ENCODE peak calls at places on chromosome 19, in four cellular contexts. One of them, this sample, is unnamed.

GRCh38 chr19:18636969-18637629 is at the start of gene KLHL26:
- DNase-seq in heart right ventricle: no peak
- DNase-seq in GM12865: no peak
- DNase-seq in GM23248: no peak
- DNase-seq in this sample: no peak

GRCh38 chr19:29843180-29844051 is 31.6 kb downstream of the CCNE1 start:
- DNase-seq in heart right ventricle: peak
- DNase-seq in GM12865: no peak
- DNase-seq in GM23248: peak
- DNase-seq in this sample: no peak

GRCh38 chr19:2887391-2887914 is 13.3 kb upstream of the ZNF57 start:
- DNase-seq in heart right ventricle: no peak
- DNase-seq in GM12865: peak
- DNase-seq in GM23248: peak
- DNase-seq in this sample: no peak

GRCh38 chr19:31450696-31451095 is 101.5 kb upstream of the TSHZ3 start:
- DNase-seq in heart right ventricle: no peak
- DNase-seq in GM12865: no peak
- DNase-seq in GM23248: no peak
- DNase-seq in this sample: no peak

GRCh38 chr19:34402074-34402600 is 2.1 kb upstream of the PDCD2L start:
- DNase-seq in heart right ventricle: no peak
- DNase-seq in GM12865: no peak
- DNase-seq in GM23248: no peak
- DNase-seq in this sample: no peak

GRCh38 chr19:57282011-57282636 is 1.8 kb downstream of the ZNF460 start:
- DNase-seq in heart right ventricle: no peak
- DNase-seq in GM12865: peak
- DNase-seq in GM23248: no peak
- DNase-seq in this sample: no peak

GRCh38 chr19:14383898-14384669 is 2.8 kb downstream of the ADGRE5 start:
- DNase-seq in heart right ventricle: no peak
- DNase-seq in GM12865: peak
- DNase-seq in GM23248: peak
- DNase-seq in this sample: no peak

GRCh38 chr19:31448221-31448657 is 99.0 kb upstream of the TSHZ3 start:
- DNase-seq in heart right ventricle: peak
- DNase-seq in GM12865: no peak
- DNase-seq in GM23248: peak
- DNase-seq in this sample: peak

GRCh38 chr19:18857223-18857622 is 25.5 kb downstream of the UPF1 start:
- DNase-seq in heart right ventricle: no peak
- DNase-seq in GM12865: no peak
- DNase-seq in GM23248: no peak
- DNase-seq in this sample: no peak

GRCh38 chr19:535017-535835 is 3.7 kb downstream of the CDC34 start:
- DNase-seq in heart right ventricle: no peak
- DNase-seq in GM12865: no peak
- DNase-seq in GM23248: peak
- DNase-seq in this sample: no peak

GRCh38 chr19:35030257-35031071 is at the start of gene SCN1B:
- DNase-seq in heart right ventricle: peak
- DNase-seq in GM12865: peak
- DNase-seq in GM23248: peak
- DNase-seq in this sample: no peak

GRCh38 chr19:7333198-7334118 is 15.3 kb upstream of the ARHGEF18 start:
- DNase-seq in heart right ventricle: peak
- DNase-seq in GM12865: peak
- DNase-seq in GM23248: no peak
- DNase-seq in this sample: no peak

GRCh38 chr19:16969127-16969526 is 57.5 kb downstream of the CPAMD8 start:
- DNase-seq in heart right ventricle: no peak
- DNase-seq in GM12865: peak
- DNase-seq in GM23248: peak
- DNase-seq in this sample: no peak

GRCh38 chr19:16447015-16447384 is 24.8 kb downstream of the EPS15L1 start:
- DNase-seq in heart right ventricle: peak
- DNase-seq in GM12865: peak
- DNase-seq in GM23248: peak
- DNase-seq in this sample: peak

GRCh38 chr19:55460670-55461258 is 678 bp downstream of the ISOC2 start:
- DNase-seq in heart right ventricle: peak
- DNase-seq in GM12865: peak
- DNase-seq in GM23248: peak
- DNase-seq in this sample: no peak

GRCh38 chr19:41431426-41432386 is 4.5 kb upstream of the B3GNT8 start:
- DNase-seq in heart right ventricle: peak
- DNase-seq in GM12865: peak
- DNase-seq in GM23248: peak
- DNase-seq in this sample: no peak

GRCh38 chr19:14826006-14826405 is 9.0 kb downstream of the OR7A5 start:
- DNase-seq in heart right ventricle: no peak
- DNase-seq in GM12865: no peak
- DNase-seq in GM23248: no peak
- DNase-seq in this sample: no peak

DNA sequence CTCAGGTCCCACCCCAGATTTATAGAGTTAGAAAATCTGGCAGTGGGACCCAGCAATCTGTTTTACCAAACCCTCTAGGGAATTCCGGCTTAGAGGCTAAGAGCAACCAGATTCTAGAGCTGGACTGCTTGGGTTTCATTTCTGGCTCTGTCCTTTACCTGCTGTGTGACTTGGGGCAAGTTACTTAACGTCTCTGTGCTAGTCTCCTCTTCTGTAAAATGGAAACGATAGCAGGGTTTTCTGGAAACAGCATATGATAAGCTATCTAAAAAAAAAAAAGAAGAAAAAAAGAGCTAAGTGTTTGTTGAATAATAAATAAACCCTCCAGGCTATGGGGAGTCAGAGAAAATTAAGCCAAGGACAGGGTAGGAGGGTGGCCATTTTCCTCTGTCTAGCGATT is 11.6 kb upstream of the CACNG7 start:
- DNase-seq in heart right ventricle: no peak
- DNase-seq in GM12865: no peak
- DNase-seq in GM23248: no peak
- DNase-seq in this sample: no peak
- H3K4me3 ChIP-seq in heart right ventricle: no peak
- H3K4me3 ChIP-seq in GM12865: no peak
- H3K4me3 ChIP-seq in GM23248: no peak
- H3K4me3 ChIP-seq in this sample: no peak

GRCh38 chr19:51125421-51126075 is 842 bp downstream of the SIGLEC9 start:
- DNase-seq in heart right ventricle: no peak
- DNase-seq in GM12865: no peak
- DNase-seq in GM23248: no peak
- DNase-seq in this sample: no peak
- H3K4me3 ChIP-seq in heart right ventricle: no peak
- H3K4me3 ChIP-seq in GM12865: no peak
- H3K4me3 ChIP-seq in GM23248: no peak
- H3K4me3 ChIP-seq in this sample: no peak

GRCh38 chr19:1858412-1859081 is 4.8 kb downstream of the KLF16 start:
- DNase-seq in heart right ventricle: no peak
- DNase-seq in GM12865: no peak
- DNase-seq in GM23248: no peak
- DNase-seq in this sample: no peak

GRCh38 chr19:1856345-1856697 is 7.1 kb downstream of the KLF16 start:
- DNase-seq in heart right ventricle: no peak
- DNase-seq in GM12865: no peak
- DNase-seq in GM23248: peak
- DNase-seq in this sample: no peak

GRCh38 chr19:1859319-1859718 is 4.1 kb downstream of the KLF16 start:
- DNase-seq in heart right ventricle: no peak
- DNase-seq in GM12865: no peak
- DNase-seq in GM23248: no peak
- DNase-seq in this sample: no peak

GRCh38 chr19:1856698-1857603 is 6.4 kb downstream of the KLF16 start:
- DNase-seq in heart right ventricle: peak
- DNase-seq in GM12865: peak
- DNase-seq in GM23248: peak
- DNase-seq in this sample: no peak

GRCh38 chr19:1857648-1858326 is 5.6 kb downstream of the KLF16 start:
- DNase-seq in heart right ventricle: no peak
- DNase-seq in GM12865: no peak
- DNase-seq in GM23248: no peak
- DNase-seq in this sample: no peak
- H3K4me3 ChIP-seq in heart right ventricle: peak
- H3K4me3 ChIP-seq in GM12865: peak
- H3K4me3 ChIP-seq in GM23248: peak
- H3K4me3 ChIP-seq in this sample: peak

DNA sequence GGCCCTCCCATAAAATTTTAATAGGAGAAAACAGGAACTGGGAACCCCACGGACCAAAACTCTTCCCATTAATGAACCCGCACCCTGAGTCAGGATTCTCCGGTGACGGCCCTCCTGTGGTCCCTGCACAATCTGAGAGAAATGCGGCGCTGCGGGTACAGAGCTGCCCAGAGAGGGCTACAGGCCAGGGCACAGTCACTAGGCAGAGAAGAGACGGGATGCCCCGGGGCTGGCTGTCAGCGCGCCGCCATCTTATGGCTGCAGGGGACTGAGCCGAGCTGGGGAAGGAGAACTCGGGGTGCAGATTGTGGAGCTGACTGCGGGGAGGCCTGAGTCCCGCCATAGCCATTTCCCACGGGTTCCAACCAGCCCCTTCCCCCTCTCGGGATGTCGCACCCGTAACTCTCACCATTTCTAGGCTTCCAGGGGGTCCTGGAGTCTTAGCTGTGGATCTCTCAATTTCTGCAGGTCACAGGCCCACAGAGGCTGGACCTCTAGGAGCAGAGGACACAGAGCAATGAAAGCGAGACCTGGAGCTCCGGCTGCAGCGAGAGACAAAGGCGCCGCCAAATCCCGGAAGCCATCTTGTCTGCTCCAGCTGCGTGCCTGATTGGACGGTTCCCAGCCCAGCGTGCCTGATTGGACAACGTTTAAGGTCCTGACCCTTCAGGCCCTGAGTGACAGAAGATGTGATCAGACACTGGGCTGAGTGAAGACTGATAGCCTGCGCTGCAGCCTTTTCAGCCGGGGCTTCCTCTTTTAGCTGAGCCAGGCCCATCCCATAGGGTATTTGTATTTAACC is at the start of gene ZNF675:
- DNase-seq in heart right ventricle: peak
- DNase-seq in GM12865: peak
- DNase-seq in GM23248: peak
- DNase-seq in this sample: peak
- H3K4me3 ChIP-seq in heart right ventricle: peak
- H3K4me3 ChIP-seq in GM12865: peak
- H3K4me3 ChIP-seq in GM23248: peak
- H3K4me3 ChIP-seq in this sample: peak

GRCh38 chr19:4124638-4125037 is 716 bp upstream of the MAP2K2 start:
- DNase-seq in heart right ventricle: no peak
- DNase-seq in GM12865: no peak
- DNase-seq in GM23248: no peak
- DNase-seq in this sample: no peak
- H3K4me3 ChIP-seq in heart right ventricle: peak
- H3K4me3 ChIP-seq in GM12865: peak
- H3K4me3 ChIP-seq in GM23248: peak
- H3K4me3 ChIP-seq in this sample: no peak

GRCh38 chr19:11479470-11480080 is 1.3 kb downstream of the ELAVL3 start:
- DNase-seq in heart right ventricle: no peak
- DNase-seq in GM12865: no peak
- DNase-seq in GM23248: peak
- DNase-seq in this sample: no peak
- H3K4me3 ChIP-seq in heart right ventricle: peak
- H3K4me3 ChIP-seq in GM12865: no peak
- H3K4me3 ChIP-seq in GM23248: no peak
- H3K4me3 ChIP-seq in this sample: no peak

GRCh38 chr19:10818306-10819123 is 17.5 kb downstream of the TMED1 start:
- DNase-seq in heart right ventricle: no peak
- DNase-seq in GM12865: no peak
- DNase-seq in GM23248: peak
- DNase-seq in this sample: no peak

GRCh38 chr19:10817291-10818038 is 18.5 kb downstream of the TMED1 start:
- DNase-seq in heart right ventricle: peak
- DNase-seq in GM12865: no peak
- DNase-seq in GM23248: peak
- DNase-seq in this sample: no peak

GRCh38 chr19:10815969-10816635 is 19.9 kb downstream of the TMED1 start:
- DNase-seq in heart right ventricle: no peak
- DNase-seq in GM12865: no peak
- DNase-seq in GM23248: peak
- DNase-seq in this sample: no peak

GRCh38 chr19:10815007-10815531 is 20.9 kb downstream of the TMED1 start:
- DNase-seq in heart right ventricle: no peak
- DNase-seq in GM12865: no peak
- DNase-seq in GM23248: peak
- DNase-seq in this sample: no peak

DNA sequence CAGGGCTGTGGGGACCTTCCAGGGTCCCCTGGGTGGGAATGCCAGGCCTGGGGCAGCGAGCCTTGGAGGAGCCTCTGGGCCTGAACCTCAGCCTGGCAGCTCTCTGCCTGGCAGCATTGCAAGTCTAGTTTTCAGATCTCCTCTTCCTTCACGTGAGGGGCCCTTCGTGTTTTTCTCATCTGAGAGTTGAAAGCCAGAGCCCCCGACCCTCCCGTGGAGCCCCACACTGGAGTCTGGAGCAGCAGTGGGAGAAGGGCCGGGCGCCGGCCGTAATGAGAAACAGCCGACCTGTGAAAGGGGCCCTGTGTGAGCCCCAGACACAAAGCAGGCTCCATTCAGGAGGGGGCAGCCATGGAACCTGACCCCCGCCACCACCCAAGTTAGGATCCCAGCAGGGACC is 19.3 kb downstream of the TMED1 start:
- DNase-seq in heart right ventricle: no peak
- DNase-seq in GM12865: no peak
- DNase-seq in GM23248: no peak
- DNase-seq in this sample: no peak
- H3K4me3 ChIP-seq in heart right ventricle: peak
- H3K4me3 ChIP-seq in GM12865: no peak
- H3K4me3 ChIP-seq in GM23248: peak
- H3K4me3 ChIP-seq in this sample: no peak

GRCh38 chr19:4215807-4216206 is 13.5 kb upstream of the EBI3 start:
- DNase-seq in heart right ventricle: no peak
- DNase-seq in GM12865: no peak
- DNase-seq in GM23248: no peak
- DNase-seq in this sample: no peak
- H3K4me3 ChIP-seq in heart right ventricle: no peak
- H3K4me3 ChIP-seq in GM12865: no peak
- H3K4me3 ChIP-seq in GM23248: no peak
- H3K4me3 ChIP-seq in this sample: no peak

GRCh38 chr19:6269101-6269886 is 10.5 kb downstream of the MLLT1 start:
- DNase-seq in heart right ventricle: no peak
- DNase-seq in GM12865: no peak
- DNase-seq in GM23248: no peak
- DNase-seq in this sample: no peak

GRCh38 chr19:6271721-6272410 is 7.9 kb downstream of the MLLT1 start:
- DNase-seq in heart right ventricle: peak
- DNase-seq in GM12865: no peak
- DNase-seq in GM23248: peak
- DNase-seq in this sample: no peak

GRCh38 chr19:6270822-6271221 is 9.0 kb downstream of the MLLT1 start:
- DNase-seq in heart right ventricle: no peak
- DNase-seq in GM12865: no peak
- DNase-seq in GM23248: no peak
- DNase-seq in this sample: no peak

GRCh38 chr19:6271251-6271650 is 8.5 kb downstream of the MLLT1 start:
- DNase-seq in heart right ventricle: no peak
- DNase-seq in GM12865: no peak
- DNase-seq in GM23248: peak
- DNase-seq in this sample: no peak

GRCh38 chr19:6270076-6270745 is 9.6 kb downstream of the MLLT1 start:
- DNase-seq in heart right ventricle: no peak
- DNase-seq in GM12865: no peak
- DNase-seq in GM23248: no peak
- DNase-seq in this sample: no peak
- H3K4me3 ChIP-seq in heart right ventricle: no peak
- H3K4me3 ChIP-seq in GM12865: no peak
- H3K4me3 ChIP-seq in GM23248: no peak
- H3K4me3 ChIP-seq in this sample: no peak

GRCh38 chr19:48837586-48838191 is 1.4 kb upstream of the HSD17B14 start:
- DNase-seq in heart right ventricle: no peak
- DNase-seq in GM12865: no peak
- DNase-seq in GM23248: no peak
- DNase-seq in this sample: no peak
- H3K4me3 ChIP-seq in heart right ventricle: peak
- H3K4me3 ChIP-seq in GM12865: peak
- H3K4me3 ChIP-seq in GM23248: peak
- H3K4me3 ChIP-seq in this sample: peak